ENCODE peak calls at places on chromosome 14, in four cellular contexts. One of them, this sample, is unnamed.

GRCh38 chr14:95185452-95186392 is 28.4 kb upstream of the DICER1 start:
- DNase-seq in NCI-H774: no peak
- DNase-seq in heart right ventricle: peak
- DNase-seq in GM12878: no peak
- DNase-seq in this sample: peak

GRCh38 chr14:65249471-65250161 is 147.3 kb upstream of the MAX start:
- DNase-seq in NCI-H774: no peak
- DNase-seq in heart right ventricle: no peak
- DNase-seq in GM12878: no peak
- DNase-seq in this sample: no peak

GRCh38 chr14:95891742-95892141 is 15.1 kb downstream of the TUNAR start:
- DNase-seq in NCI-H774: no peak
- DNase-seq in heart right ventricle: no peak
- DNase-seq in GM12878: no peak
- DNase-seq in this sample: no peak

GRCh38 chr14:92382677-92383076 is 59.7 kb downstream of the SLC24A4 start:
- DNase-seq in NCI-H774: no peak
- DNase-seq in heart right ventricle: no peak
- DNase-seq in GM12878: no peak
- DNase-seq in this sample: no peak

GRCh38 chr14:62420853-62421252 is 624.4 kb downstream of the KCNH5 start:
- DNase-seq in NCI-H774: no peak
- DNase-seq in heart right ventricle: no peak
- DNase-seq in GM12878: no peak
- DNase-seq in this sample: no peak

GRCh38 chr14:52798826-52799225 is 7.4 kb upstream of the GNPNAT1 start:
- DNase-seq in NCI-H774: no peak
- DNase-seq in heart right ventricle: no peak
- DNase-seq in GM12878: no peak
- DNase-seq in this sample: no peak

GRCh38 chr14:52267501-52268190 is at the start of gene PTGDR:
- DNase-seq in NCI-H774: no peak
- DNase-seq in heart right ventricle: peak
- DNase-seq in GM12878: no peak
- DNase-seq in this sample: peak

GRCh38 chr14:89041245-89041585 is 216.8 kb downstream of the TTC8 start:
- DNase-seq in NCI-H774: peak
- DNase-seq in heart right ventricle: no peak
- DNase-seq in GM12878: no peak
- DNase-seq in this sample: no peak